ENCODE peak calls at places on chromosomes 12 and 14, in seven cellular contexts. P, S, W, T, U, Y and F are unnamed samples.
A peak's percentile ranks its signal among the peaks of the same experiment; 100 is the strongest.

GRCh38 chr12:48832321-48833060 is 14.2 kb downstream of the CACNB3 start:
- DNase-seq in W (no peak), P (no peak), S (no peak), T (no peak), U (no peak), Y (no peak), F (no peak)

GRCh38 chr12:46404225-46404631 is 31.7 kb upstream of the SLC38A2 start:
- DNase-seq in P (no peak), S (no peak), T (no peak), U (peak; percentile 50), Y (no peak), W (no peak), F (no peak)

GRCh38 chr14:71238835-71239234 is 331.6 kb downstream of the PCNX1 start:
- DNase-seq in W (no peak), P (no peak), Y (no peak), T (no peak), U (no peak), S (no peak), F (no peak)

GRCh38 chr12:47854531-47854930 is 34.8 kb upstream of the HDAC7 start:
- DNase-seq in T (no peak), U (no peak), S (no peak), W (no peak), Y (no peak), P (no peak), F (no peak)

GRCh38 chr14:61403411-61403810 is 82.0 kb downstream of the PRKCH start:
- DNase-seq in Y (no peak), W (no peak), T (no peak), U (no peak), S (no peak), P (no peak), F (no peak)

GRCh38 chr12:116492703-116493324 is 66.4 kb upstream of the MAP1LC3B2 start:
- DNase-seq in P (no peak), U (peak; percentile 72), S (no peak), W (no peak), Y (no peak), T (no peak), F (peak; percentile 73)

GRCh38 chr12:122686538-122686937 is 16.6 kb downstream of the HCAR2 start:
- DNase-seq in T (no peak), W (no peak), S (no peak), Y (no peak), U (no peak), P (no peak), F (no peak)

GRCh38 chr14:102201369-102201748 is 61.7 kb downstream of the WDR20 start:
- DNase-seq in U (no peak), S (no peak), Y (no peak), P (no peak), T (no peak), W (no peak), F (no peak)

GRCh38 chr14:104805941-104806624 is 5.2 kb downstream of the ZBTB42 start:
- DNase-seq in S (no peak), T (no peak), W (no peak), Y (no peak), U (no peak), P (no peak), F (no peak)

GRCh38 chr12:56021882-56022497 is 1.1 kb downstream of the IKZF4 start:
- DNase-seq in P (no peak), S (no peak), T (no peak), Y (no peak), W (no peak), U (peak; percentile 30), F (no peak)

GRCh38 chr14:59905193-59905592 is 14.8 kb upstream of the LRRC9 start:
- DNase-seq in Y (no peak), P (no peak), T (no peak), S (no peak), U (peak; percentile 21), W (no peak), F (no peak)

GRCh38 chr14:95043314-95043713 is 114.0 kb downstream of the DICER1 start:
- DNase-seq in U (no peak), Y (no peak), S (no peak), W (no peak), T (no peak), P (no peak), F (no peak)